ENCODE peak calls at places on chromosomes 2 and 18, in eight cellular contexts. One of them, this sample, is unnamed.

GRCh38 chr2:8857709-8858108 is 20.3 kb upstream of the KIDINS220 start:
- DNase-seq in EL: no peak
- DNase-seq in astrocyte of the spinal cord: no peak
- DNase-seq in activated CD4-positive, alpha-beta T cell treated with anti-CD3 and anti-CD28 coated beads for 24 hours: no peak
- DNase-seq in nucleus accumbens: no peak
- DNase-seq in ascending aorta: no peak
- DNase-seq in stomach: no peak
- DNase-seq in OCI-LY7: no peak
- DNase-seq in this sample: no peak

GRCh38 chr2:102736607-102737409 is 25.0 kb upstream of the TMEM182 start:
- DNase-seq in EL: peak
- DNase-seq in astrocyte of the spinal cord: peak
- DNase-seq in activated CD4-positive, alpha-beta T cell treated with anti-CD3 and anti-CD28 coated beads for 24 hours: peak
- DNase-seq in nucleus accumbens: no peak
- DNase-seq in ascending aorta: peak
- DNase-seq in stomach: peak
- DNase-seq in OCI-LY7: peak
- DNase-seq in this sample: peak

GRCh38 chr2:144454466-144455287 is 65.2 kb downstream of the ZEB2 start:
- DNase-seq in EL: peak
- DNase-seq in astrocyte of the spinal cord: no peak
- DNase-seq in activated CD4-positive, alpha-beta T cell treated with anti-CD3 and anti-CD28 coated beads for 24 hours: peak
- DNase-seq in nucleus accumbens: no peak
- DNase-seq in ascending aorta: no peak
- DNase-seq in stomach: no peak
- DNase-seq in OCI-LY7: no peak
- DNase-seq in this sample: no peak

GRCh38 chr2:10331702-10332401 is 29.1 kb downstream of the HPCAL1 start:
- DNase-seq in EL: no peak
- DNase-seq in astrocyte of the spinal cord: no peak
- DNase-seq in activated CD4-positive, alpha-beta T cell treated with anti-CD3 and anti-CD28 coated beads for 24 hours: no peak
- DNase-seq in nucleus accumbens: no peak
- DNase-seq in ascending aorta: no peak
- DNase-seq in stomach: no peak
- DNase-seq in OCI-LY7: peak
- DNase-seq in this sample: no peak

GRCh38 chr2:201358684-201359083 is 1.5 kb upstream of the FLACC1 start:
- DNase-seq in EL: peak
- DNase-seq in astrocyte of the spinal cord: peak
- DNase-seq in activated CD4-positive, alpha-beta T cell treated with anti-CD3 and anti-CD28 coated beads for 24 hours: no peak
- DNase-seq in nucleus accumbens: no peak
- DNase-seq in ascending aorta: no peak
- DNase-seq in stomach: no peak
- DNase-seq in OCI-LY7: no peak
- DNase-seq in this sample: no peak

GRCh38 chr2:237240252-237240651 is 154.6 kb downstream of the COPS8 start:
- DNase-seq in EL: no peak
- DNase-seq in astrocyte of the spinal cord: no peak
- DNase-seq in activated CD4-positive, alpha-beta T cell treated with anti-CD3 and anti-CD28 coated beads for 24 hours: no peak
- DNase-seq in nucleus accumbens: no peak
- DNase-seq in ascending aorta: no peak
- DNase-seq in stomach: no peak
- DNase-seq in OCI-LY7: no peak
- DNase-seq in this sample: no peak

GRCh38 chr18:14974088-14974487 is 226.1 kb downstream of the ANKRD30B start:
- DNase-seq in EL: no peak
- DNase-seq in astrocyte of the spinal cord: no peak
- DNase-seq in activated CD4-positive, alpha-beta T cell treated with anti-CD3 and anti-CD28 coated beads for 24 hours: no peak
- DNase-seq in nucleus accumbens: no peak
- DNase-seq in ascending aorta: no peak
- DNase-seq in stomach: no peak
- DNase-seq in OCI-LY7: no peak
- DNase-seq in this sample: no peak

GRCh38 chr2:145750074-145750473 is 1230.2 kb upstream of the ZEB2 start:
- DNase-seq in EL: no peak
- DNase-seq in astrocyte of the spinal cord: no peak
- DNase-seq in activated CD4-positive, alpha-beta T cell treated with anti-CD3 and anti-CD28 coated beads for 24 hours: no peak
- DNase-seq in nucleus accumbens: no peak
- DNase-seq in ascending aorta: no peak
- DNase-seq in stomach: no peak
- DNase-seq in OCI-LY7: no peak
- DNase-seq in this sample: no peak

GRCh38 chr2:67561411-67561965 is 164.4 kb downstream of the ETAA1 start:
- DNase-seq in EL: peak
- DNase-seq in astrocyte of the spinal cord: peak
- DNase-seq in activated CD4-positive, alpha-beta T cell treated with anti-CD3 and anti-CD28 coated beads for 24 hours: no peak
- DNase-seq in nucleus accumbens: no peak
- DNase-seq in ascending aorta: peak
- DNase-seq in stomach: peak
- DNase-seq in OCI-LY7: no peak
- DNase-seq in this sample: no peak

GRCh38 chr2:239263231-239263936 is 137.4 kb downstream of the HDAC4 start:
- DNase-seq in EL: no peak
- DNase-seq in astrocyte of the spinal cord: no peak
- DNase-seq in activated CD4-positive, alpha-beta T cell treated with anti-CD3 and anti-CD28 coated beads for 24 hours: no peak
- DNase-seq in nucleus accumbens: no peak
- DNase-seq in ascending aorta: no peak
- DNase-seq in stomach: peak
- DNase-seq in OCI-LY7: no peak
- DNase-seq in this sample: no peak

This sample was measured in H1.